ENCODE peak calls at places on chromosomes 3 and 15, in eight cellular contexts. Q is posterior cingulate gyrus; F is activated T-helper 1 cell treated with anti-CD3 and anti-CD28 coated beads, Interleukin-2, amount 50 U/mL, for 16 hours; O is NCI-H1092 treated with DMSO at 0.1 percent for 48 hours; S is NCI-H345; W is tibial nerve; K is omental fat pad; Y is Calu3. L is an unnamed sample.

GRCh38 chr3:133130168-133130567 is 92.0 kb downstream of the TMEM108 start:
- DNase-seq in Q (no peak), S (no peak), K (no peak), O (no peak), W (no peak), Y (no peak), F (no peak), L (no peak)

GRCh38 chr15:52180851-52181450 is 10.2 kb downstream of the GNB5 start:
- DNase-seq in K (no peak), Y (no peak), F (no peak), O (peak; percentile 1), W (no peak), S (no peak), Q (no peak), L (no peak)

GRCh38 chr15:48679952-48680351 is 34.4 kb upstream of the FBN1 start:
- DNase-seq in S (no peak), W (no peak), O (no peak), Q (no peak), F (no peak), Y (no peak), K (no peak), L (no peak)

GRCh38 chr3:159187232-159187631 is 385.4 kb downstream of the MFSD1 start:
- DNase-seq in O (no peak), K (no peak), S (no peak), W (no peak), F (no peak), Y (no peak), Q (no peak), L (no peak)

GRCh38 chr3:61612211-61612995 is 51.0 kb downstream of the PTPRG start:
- DNase-seq in K (no peak), W (no peak), S (no peak), Y (no peak), O (no peak), F (no peak), Q (no peak), L (no peak)

GRCh38 chr3:62882676-62883228 is 7.5 kb upstream of the CADPS start:
- DNase-seq in Y (no peak), F (no peak), Q (no peak), O (no peak), K (no peak), S (no peak), W (no peak), L (no peak)

GRCh38 chr3:177516130-177517011 is 319.1 kb upstream of the TBL1XR1 start:
- DNase-seq in S (no peak), Y (no peak), Q (no peak), K (no peak), O (no peak), W (no peak), F (no peak), L (no peak)

GRCh38 chr15:64809649-64810498 is 15.6 kb downstream of the PIF1 start:
- DNase-seq in W (peak; percentile 71), F (peak; percentile 19), K (peak; percentile 87), Q (peak; percentile 43), O (peak; percentile 41), S (peak; percentile 65), Y (peak; percentile 88), L (peak; percentile 17)

GRCh38 chr3:170695486-170696069 is 109.7 kb upstream of the SLC7A14 start:
- DNase-seq in Q (no peak), F (no peak), O (no peak), Y (no peak), W (no peak), S (no peak), K (no peak), L (no peak)

L was measured in NCI-H2107.